ENCODE peak calls at places on chromosomes 11 and 22, in five cellular contexts. L is tibial nerve, P is astrocyte of the spinal cord, W is body of pancreas, V is cardiac muscle cell. R is an unnamed sample.

GRCh38 chr11:10317281-10317755 is 12.4 kb downstream of the ADM start:
- DNase-seq in L (no peak), P (no peak), W (no peak), V (no peak), R (no peak)

GRCh38 chr11:36041988-36042606 is 98.2 kb downstream of the LDLRAD3 start:
- DNase-seq in L (no peak), P (peak), W (no peak), V (no peak), R (peak)

GRCh38 chr11:86869966-86870570 is 69.7 kb downstream of the PRSS23 start:
- DNase-seq in L (peak), P (peak), W (peak), V (peak), R (peak)

GRCh38 chr22:27673839-27674238 is 127.7 kb downstream of the MN1 start:
- DNase-seq in L (no peak), P (no peak), W (peak), V (no peak), R (no peak)

GRCh38 chr22:20549232-20549841 is 41.9 kb downstream of the MED15 start:
- DNase-seq in L (no peak), P (peak), W (no peak), V (no peak), R (peak)

GRCh38 chr11:31649567-31649966 is 140.0 kb downstream of the ELP4 start:
- DNase-seq in L (no peak), P (no peak), W (no peak), V (no peak), R (no peak)

GRCh38 chr11:111815489-111815888 is 49.3 kb upstream of the PPP2R1B start:
- DNase-seq in L (no peak), P (no peak), W (no peak), V (no peak), R (peak)

GRCh38 chr11:11039249-11039965 is 181.6 kb upstream of the ZBED5 start:
- DNase-seq in L (no peak), P (no peak), W (no peak), V (no peak), R (peak)

GRCh38 chr11:120239713-120240640 is at the start of gene POU2F3:
- DNase-seq in L (no peak), P (no peak), W (peak), V (peak), R (no peak)

GRCh38 chr11:60771879-60772525 is 13.1 kb upstream of the MS4A10 start:
- DNase-seq in L (no peak), P (no peak), W (no peak), V (no peak), R (no peak)

GRCh38 chr11:60772666-60773065 is 12.5 kb upstream of the MS4A10 start:
- DNase-seq in L (no peak), P (no peak), W (no peak), V (no peak), R (no peak)

GRCh38 chr11:60769273-60769672 is 12.6 kb downstream of the MS4A15 start:
- DNase-seq in L (no peak), P (no peak), W (no peak), V (no peak), R (no peak)

GRCh38 chr11:60769811-60770210 is 13.1 kb downstream of the MS4A15 start:
- DNase-seq in L (no peak), P (no peak), W (no peak), V (no peak), R (no peak)

GRCh38 chr11:60771146-60771545 is 14.0 kb upstream of the MS4A10 start:
- DNase-seq in L (no peak), P (no peak), W (no peak), V (no peak), R (no peak)
- TF ChIP-seq CTCF in L (no peak), P (no peak), W (no peak), V (no peak), R (no peak)

DNA sequence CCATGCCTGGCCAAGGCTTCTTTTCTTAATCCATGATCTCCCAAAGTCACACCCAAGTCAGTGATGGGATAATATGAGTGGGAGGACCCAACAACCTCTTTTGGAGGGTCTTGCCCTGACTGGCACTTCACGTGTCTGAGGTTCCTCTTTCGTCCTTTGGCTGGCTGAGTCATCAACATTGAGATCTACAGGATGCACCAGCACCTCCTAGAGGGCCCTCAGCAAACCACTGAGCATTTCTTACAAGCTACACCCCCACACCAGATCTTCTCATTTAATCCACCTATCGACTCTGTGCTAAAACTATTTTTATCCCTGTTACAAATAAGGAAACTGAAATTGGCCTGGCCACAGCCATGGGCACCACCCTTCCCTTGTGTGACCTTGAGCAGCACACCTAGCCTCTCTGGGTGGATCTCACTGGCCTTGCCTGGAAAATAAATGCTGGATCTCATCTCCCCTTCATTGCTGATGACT is 63.4 kb downstream of the FLI1 start:
- DNase-seq in L (peak), P (peak), W (no peak), V (no peak), R (peak)
- TF ChIP-seq CTCF in L (peak), P (peak), W (peak), V (peak), R (peak)

DNA sequence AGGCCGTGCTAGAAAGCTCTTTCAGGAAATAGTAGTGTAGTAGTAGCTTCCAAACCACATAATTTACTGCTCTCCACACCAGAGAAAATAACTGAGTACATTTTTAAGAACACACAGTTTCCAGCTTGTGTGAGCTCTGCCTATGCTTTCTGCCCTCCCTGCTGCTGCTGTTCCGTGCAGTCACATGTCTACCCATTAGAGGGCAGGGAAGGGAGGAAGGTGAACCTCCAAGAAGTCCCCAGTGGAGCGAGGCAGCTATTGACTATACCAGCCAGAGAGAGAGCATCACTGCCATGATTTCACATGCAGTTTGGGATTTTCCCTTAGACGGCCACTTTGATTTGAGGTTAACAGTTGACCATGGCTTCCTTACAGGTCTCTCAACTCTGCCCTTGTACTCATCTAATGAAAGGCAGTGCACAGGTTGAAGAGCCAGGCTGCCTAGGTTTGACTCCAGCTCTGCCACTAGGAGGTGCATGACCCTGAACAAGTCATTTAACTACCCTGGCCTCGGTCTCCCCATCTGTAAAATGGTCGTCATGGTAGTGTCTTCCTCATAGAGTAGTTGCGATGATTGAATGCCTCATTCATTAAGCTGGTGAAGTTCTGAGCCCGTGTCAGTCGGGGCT is 19.7 kb upstream of the CTTN start:
- DNase-seq in L (no peak), P (no peak), W (no peak), V (no peak), R (no peak)
- TF ChIP-seq CTCF in L (no peak), P (no peak), W (no peak), V (no peak), R (peak)

GRCh38 chr11:8209208-8209807 is 40.5 kb upstream of the RIC3 start:
- DNase-seq in L (peak), P (no peak), W (peak), V (no peak), R (no peak)
- TF ChIP-seq CTCF in L (no peak), P (peak), W (peak), V (peak), R (peak)

R was measured in fibroblast of villous mesenchyme.